ENCODE peak calls at places on chromosomes 2 and 18, in six cellular contexts. C is NCI-H82, I is GM12865, A is T-cell, Q is NCI-H1092 treated with DMSO at 0.1 percent for 48 hours, H is iris pigment epithelial cell. Z is an unnamed sample.

GRCh38 chr2:9139491-9140443 is 66.8 kb upstream of the ASAP2 start:
- DNase-seq in C (peak), I (peak), A (peak), Q (peak), H (peak), Z (peak)

GRCh38 chr2:60567919-60568874 is 14.7 kb upstream of the BCL11A start:
- DNase-seq in C (peak), I (no peak), A (no peak), Q (no peak), H (no peak), Z (no peak)

GRCh38 chr18:65477450-65477849 is 273.4 kb upstream of the CDH7 start:
- DNase-seq in C (no peak), I (no peak), A (no peak), Q (no peak), H (no peak), Z (no peak)

GRCh38 chr2:164745012-164745797 is 96.4 kb downstream of the COBLL1 start:
- DNase-seq in C (no peak), I (no peak), A (no peak), Q (no peak), H (peak), Z (no peak)

GRCh38 chr2:71581015-71581414 is 127.7 kb downstream of the DYSF start:
- DNase-seq in C (no peak), I (no peak), A (no peak), Q (no peak), H (no peak), Z (no peak)

GRCh38 chr2:136131484-136131960 is 13.6 kb upstream of the CXCR4 start:
- DNase-seq in C (no peak), I (peak), A (peak), Q (no peak), H (no peak), Z (no peak)

GRCh38 chr2:30741576-30741975 is 65.7 kb downstream of the CAPN13 start:
- DNase-seq in C (no peak), I (no peak), A (no peak), Q (no peak), H (no peak), Z (no peak)

GRCh38 chr2:147433822-147434221 is 411.0 kb upstream of the ACVR2A start:
- DNase-seq in C (peak), I (no peak), A (no peak), Q (no peak), H (no peak), Z (no peak)

GRCh38 chr2:233331536-233331935 is 22.8 kb upstream of the DGKD start:
- DNase-seq in C (no peak), I (peak), A (peak), Q (no peak), H (no peak), Z (peak)

GRCh38 chr2:172740871-172741270 is 5.2 kb downstream of the RAPGEF4 start:
- DNase-seq in C (peak), I (no peak), A (no peak), Q (no peak), H (no peak), Z (no peak)

GRCh38 chr2:190513877-190514276 is 20.6 kb downstream of the NEMP2 start:
- DNase-seq in C (no peak), I (no peak), A (no peak), Q (no peak), H (no peak), Z (no peak)

GRCh38 chr2:182694189-182694588 is 21.9 kb upstream of the DNAJC10 start:
- DNase-seq in C (no peak), I (no peak), A (no peak), Q (no peak), H (no peak), Z (no peak)

GRCh38 chr2:31171142-31171541 is 32.9 kb upstream of the GALNT14 start:
- DNase-seq in C (no peak), I (no peak), A (no peak), Q (no peak), H (no peak), Z (no peak)

GRCh38 chr18:33581816-33582215 is 3.8 kb downstream of the ASXL3 start:
- DNase-seq in C (peak), I (no peak), A (no peak), Q (no peak), H (no peak), Z (no peak)

GRCh38 chr2:17752892-17753802 is 463 bp downstream of the SMC6 start:
- DNase-seq in C (peak), I (peak), A (peak), Q (peak), H (peak), Z (no peak)

GRCh38 chr2:235050992-235051351 is 99.2 kb downstream of the SH3BP4 start:
- DNase-seq in C (peak), I (no peak), A (no peak), Q (peak), H (peak), Z (peak)

GRCh38 chr2:203732953-203733510 is 26.6 kb downstream of the CD28 start:
- DNase-seq in C (peak), I (no peak), A (no peak), Q (no peak), H (no peak), Z (no peak)

GRCh38 chr2:224657349-224657748 is 58.8 kb downstream of the CCDC195 start:
- DNase-seq in C (no peak), I (peak), A (no peak), Q (no peak), H (no peak), Z (no peak)

GRCh38 chr2:188324067-188324466 is 32.4 kb downstream of the GULP1 start:
- DNase-seq in C (no peak), I (no peak), A (no peak), Q (no peak), H (no peak), Z (no peak)

GRCh38 chr2:145230546-145230945 is 710.6 kb upstream of the ZEB2 start:
- DNase-seq in C (no peak), I (no peak), A (no peak), Q (no peak), H (peak), Z (no peak)

GRCh38 chr2:109644571-109645275 is 30.6 kb downstream of the SOWAHC start:
- DNase-seq in C (no peak), I (no peak), A (no peak), Q (peak), H (no peak), Z (no peak)

GRCh38 chr2:187573722-187574121 is 19.5 kb upstream of the TFPI start:
- DNase-seq in C (no peak), I (no peak), A (no peak), Q (no peak), H (no peak), Z (no peak)

GRCh38 chr2:85893428-85894258 is 4.9 kb upstream of the ST3GAL5 start:
- DNase-seq in C (no peak), I (no peak), A (no peak), Q (no peak), H (peak), Z (no peak)

GRCh38 chr2:66489433-66489832 is 54.5 kb downstream of the MEIS1 start:
- DNase-seq in C (peak), I (no peak), A (no peak), Q (peak), H (no peak), Z (no peak)

GRCh38 chr18:32661486-32662299 is 111.1 kb downstream of the KLHL14 start:
- DNase-seq in C (no peak), I (no peak), A (no peak), Q (no peak), H (peak), Z (no peak)

GRCh38 chr2:72638600-72639211 is 187.1 kb downstream of the EXOC6B start:
- DNase-seq in C (no peak), I (no peak), A (no peak), Q (no peak), H (no peak), Z (no peak)

GRCh38 chr2:151928380-151928779 is 100.2 kb upstream of the ARL5A start:
- DNase-seq in C (no peak), I (no peak), A (no peak), Q (no peak), H (peak), Z (no peak)

GRCh38 chr2:186572705-186573104 is 17.2 kb upstream of the ITGAV start:
- DNase-seq in C (no peak), I (no peak), A (no peak), Q (no peak), H (no peak), Z (no peak)

GRCh38 chr18:54235871-54236270 is 11.4 kb upstream of the MBD2 start:
- DNase-seq in C (no peak), I (no peak), A (no peak), Q (no peak), H (peak), Z (no peak)

GRCh38 chr2:235719146-235719942 is 225.5 kb downstream of the AGAP1 start:
- DNase-seq in C (no peak), I (no peak), A (no peak), Q (no peak), H (no peak), Z (no peak)

GRCh38 chr18:43805646-43806194 is 528.4 kb upstream of the SYT4 start:
- DNase-seq in C (no peak), I (no peak), A (no peak), Q (peak), H (peak), Z (no peak)

GRCh38 chr18:29163596-29163995 is 986.7 kb upstream of the CDH2 start:
- DNase-seq in C (no peak), I (no peak), A (no peak), Q (no peak), H (no peak), Z (no peak)

GRCh38 chr2:189519631-189520387 is 60.8 kb downstream of the SLC40A1 start:
- DNase-seq in C (peak), I (no peak), A (no peak), Q (no peak), H (no peak), Z (no peak)

GRCh38 chr2:148967484-148967883 is 71.0 kb upstream of the LYPD6B start:
- DNase-seq in C (peak), I (no peak), A (no peak), Q (no peak), H (peak), Z (no peak)

GRCh38 chr18:62912885-62913284 is 197.5 kb downstream of the PHLPP1 start:
- DNase-seq in C (no peak), I (no peak), A (no peak), Q (no peak), H (no peak), Z (no peak)

GRCh38 chr2:25018681-25019080 is 23.2 kb upstream of the EFR3B start:
- DNase-seq in C (no peak), I (no peak), A (no peak), Q (no peak), H (no peak), Z (no peak)

GRCh38 chr18:34397286-34397896 is 172.7 kb upstream of the NOL4 start:
- DNase-seq in C (no peak), I (no peak), A (no peak), Q (no peak), H (no peak), Z (no peak)

GRCh38 chr18:74796928-74797576 is 199.4 kb downstream of the ZNF407 start:
- DNase-seq in C (no peak), I (peak), A (no peak), Q (peak), H (peak), Z (no peak)

GRCh38 chr2:133838642-133839370 is 270.5 kb upstream of the NCKAP5 start:
- DNase-seq in C (no peak), I (no peak), A (no peak), Q (no peak), H (no peak), Z (no peak)

GRCh38 chr2:161208527-161209139 is 48.4 kb downstream of the TANK start:
- DNase-seq in C (no peak), I (peak), A (no peak), Q (no peak), H (peak), Z (no peak)